ENCODE peak calls at places on chromosomes 2 and 18, in six cellular contexts. One of them, this sample, is unnamed.

GRCh38 chr2:220162320-220162719 is 534.9 kb downstream of the SLC4A3 start:
- DNase-seq in stomach: no peak
- DNase-seq in fibroblast of lung: no peak
- DNase-seq in prostate gland: no peak
- DNase-seq in cardiac muscle cell: peak; percentile 53
- DNase-seq in heart left ventricle: no peak
- DNase-seq in this sample: peak; percentile 31

GRCh38 chr18:35267161-35267651 is 22.8 kb downstream of the ZSCAN30 start:
- DNase-seq in heart left ventricle: peak; percentile 85
- DNase-seq in fibroblast of lung: peak; percentile 69
- DNase-seq in stomach: peak; percentile 80
- DNase-seq in prostate gland: peak; percentile 53
- DNase-seq in cardiac muscle cell: peak; percentile 83
- DNase-seq in this sample: no peak

GRCh38 chr18:46334200-46334553 is 230.0 kb downstream of the HAUS1 start:
- DNase-seq in stomach: no peak
- DNase-seq in fibroblast of lung: peak; percentile 7
- DNase-seq in prostate gland: no peak
- DNase-seq in cardiac muscle cell: no peak
- DNase-seq in heart left ventricle: no peak
- DNase-seq in this sample: no peak

GRCh38 chr2:39418491-39418890 is 18.6 kb downstream of the MAP4K3 start:
- DNase-seq in heart left ventricle: no peak
- DNase-seq in fibroblast of lung: no peak
- DNase-seq in cardiac muscle cell: no peak
- DNase-seq in stomach: no peak
- DNase-seq in prostate gland: no peak
- DNase-seq in this sample: no peak

GRCh38 chr2:62197017-62197586 is 1.2 kb downstream of the B3GNT2 start:
- DNase-seq in heart left ventricle: no peak
- DNase-seq in prostate gland: no peak
- DNase-seq in fibroblast of lung: no peak
- DNase-seq in stomach: no peak
- DNase-seq in cardiac muscle cell: no peak
- DNase-seq in this sample: no peak

GRCh38 chr18:54622084-54622483 is 31.0 kb downstream of the DYNAP start:
- DNase-seq in stomach: no peak
- DNase-seq in fibroblast of lung: no peak
- DNase-seq in heart left ventricle: no peak
- DNase-seq in cardiac muscle cell: no peak
- DNase-seq in prostate gland: no peak
- DNase-seq in this sample: no peak

GRCh38 chr18:27991391-27991790 is 185.5 kb downstream of the CDH2 start:
- DNase-seq in stomach: no peak
- DNase-seq in prostate gland: no peak
- DNase-seq in cardiac muscle cell: peak; percentile 57
- DNase-seq in heart left ventricle: no peak
- DNase-seq in fibroblast of lung: peak; percentile 56
- DNase-seq in this sample: no peak

GRCh38 chr2:137507237-137507636 is 457.0 kb upstream of the HNMT start:
- DNase-seq in fibroblast of lung: no peak
- DNase-seq in prostate gland: no peak
- DNase-seq in heart left ventricle: no peak
- DNase-seq in cardiac muscle cell: no peak
- DNase-seq in stomach: no peak
- DNase-seq in this sample: no peak

GRCh38 chr18:36130883-36131653 is 1.4 kb downstream of the ELP2 start:
- DNase-seq in fibroblast of lung: no peak
- DNase-seq in stomach: no peak
- DNase-seq in heart left ventricle: no peak
- DNase-seq in cardiac muscle cell: no peak
- DNase-seq in prostate gland: no peak
- DNase-seq in this sample: no peak

GRCh38 chr2:28567076-28567471 is 71.2 kb downstream of the PLB1 start:
- DNase-seq in heart left ventricle: no peak
- DNase-seq in prostate gland: no peak
- DNase-seq in stomach: no peak
- DNase-seq in cardiac muscle cell: no peak
- DNase-seq in fibroblast of lung: no peak
- DNase-seq in this sample: no peak

GRCh38 chr2:233047206-233047605 is 12.9 kb upstream of the INPP5D start:
- DNase-seq in prostate gland: no peak
- DNase-seq in heart left ventricle: no peak
- DNase-seq in fibroblast of lung: no peak
- DNase-seq in cardiac muscle cell: no peak
- DNase-seq in stomach: no peak
- DNase-seq in this sample: no peak

GRCh38 chr18:50282521-50283335 is 1.4 kb upstream of the MBD1 start:
- DNase-seq in cardiac muscle cell: no peak
- DNase-seq in stomach: no peak
- DNase-seq in fibroblast of lung: no peak
- DNase-seq in prostate gland: no peak
- DNase-seq in heart left ventricle: peak; percentile 36
- DNase-seq in this sample: no peak

GRCh38 chr18:50280707-50281294 is 522 bp downstream of the MBD1 start:
- DNase-seq in stomach: no peak
- DNase-seq in cardiac muscle cell: no peak
- DNase-seq in prostate gland: no peak
- DNase-seq in heart left ventricle: no peak
- DNase-seq in fibroblast of lung: no peak
- DNase-seq in this sample: no peak

GRCh38 chr18:50281972-50282520 is 723 bp upstream of the MBD1 start:
- DNase-seq in heart left ventricle: no peak
- DNase-seq in cardiac muscle cell: no peak
- DNase-seq in fibroblast of lung: no peak
- DNase-seq in prostate gland: no peak
- DNase-seq in stomach: no peak
- DNase-seq in this sample: no peak

GRCh38 chr18:50279752-50280151 is 1.6 kb downstream of the MBD1 start:
- DNase-seq in heart left ventricle: no peak
- DNase-seq in fibroblast of lung: no peak
- DNase-seq in stomach: no peak
- DNase-seq in prostate gland: no peak
- DNase-seq in cardiac muscle cell: no peak
- DNase-seq in this sample: no peak

DNA sequence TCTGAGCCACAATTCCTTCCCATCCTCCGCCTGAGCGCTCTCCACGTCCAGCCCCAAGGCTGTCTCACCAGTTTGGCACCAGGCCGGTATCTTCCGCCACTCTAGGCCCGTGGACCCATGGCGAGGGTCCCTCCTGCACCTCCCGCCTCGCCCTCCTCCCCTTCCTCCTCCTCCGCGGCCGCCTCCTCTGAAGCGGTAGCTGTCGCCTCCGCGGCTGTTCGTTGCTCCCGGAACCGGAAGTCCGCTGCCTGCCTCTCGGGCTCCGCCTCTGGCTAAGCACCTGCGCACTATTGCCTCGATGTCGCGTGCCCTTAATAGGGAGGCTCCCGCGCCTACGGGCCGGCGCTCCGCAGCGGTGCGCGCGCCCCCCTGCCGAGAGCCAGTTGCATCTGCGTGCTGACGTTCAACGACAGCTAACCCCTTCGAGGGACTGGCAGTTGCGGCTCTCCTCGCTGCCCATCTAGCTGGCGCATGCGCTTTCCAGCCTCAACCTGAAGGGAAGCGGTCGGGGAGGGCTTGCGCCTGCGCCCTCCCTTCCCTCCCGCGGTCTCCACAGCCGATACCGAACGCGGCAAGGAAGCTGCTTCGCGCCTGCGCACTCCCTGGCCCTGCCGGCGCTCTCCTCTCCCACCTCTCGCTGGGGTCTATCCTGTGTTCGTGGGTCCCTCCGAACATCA is at the start of gene MBD1:
- DNase-seq in heart left ventricle: peak; percentile 99
- DNase-seq in prostate gland: peak; percentile 96
- DNase-seq in cardiac muscle cell: peak; percentile 100
- DNase-seq in fibroblast of lung: peak; percentile 99
- DNase-seq in stomach: peak; percentile 96
- DNase-seq in this sample: peak; percentile 75
- TF ChIP-seq CTCF in heart left ventricle: peak; percentile 44
- TF ChIP-seq CTCF in prostate gland: peak; percentile 54
- TF ChIP-seq CTCF in cardiac muscle cell: peak; percentile 23
- TF ChIP-seq CTCF in fibroblast of lung: peak; percentile 26
- TF ChIP-seq CTCF in stomach: no peak
- TF ChIP-seq CTCF in this sample: no peak

DNA sequence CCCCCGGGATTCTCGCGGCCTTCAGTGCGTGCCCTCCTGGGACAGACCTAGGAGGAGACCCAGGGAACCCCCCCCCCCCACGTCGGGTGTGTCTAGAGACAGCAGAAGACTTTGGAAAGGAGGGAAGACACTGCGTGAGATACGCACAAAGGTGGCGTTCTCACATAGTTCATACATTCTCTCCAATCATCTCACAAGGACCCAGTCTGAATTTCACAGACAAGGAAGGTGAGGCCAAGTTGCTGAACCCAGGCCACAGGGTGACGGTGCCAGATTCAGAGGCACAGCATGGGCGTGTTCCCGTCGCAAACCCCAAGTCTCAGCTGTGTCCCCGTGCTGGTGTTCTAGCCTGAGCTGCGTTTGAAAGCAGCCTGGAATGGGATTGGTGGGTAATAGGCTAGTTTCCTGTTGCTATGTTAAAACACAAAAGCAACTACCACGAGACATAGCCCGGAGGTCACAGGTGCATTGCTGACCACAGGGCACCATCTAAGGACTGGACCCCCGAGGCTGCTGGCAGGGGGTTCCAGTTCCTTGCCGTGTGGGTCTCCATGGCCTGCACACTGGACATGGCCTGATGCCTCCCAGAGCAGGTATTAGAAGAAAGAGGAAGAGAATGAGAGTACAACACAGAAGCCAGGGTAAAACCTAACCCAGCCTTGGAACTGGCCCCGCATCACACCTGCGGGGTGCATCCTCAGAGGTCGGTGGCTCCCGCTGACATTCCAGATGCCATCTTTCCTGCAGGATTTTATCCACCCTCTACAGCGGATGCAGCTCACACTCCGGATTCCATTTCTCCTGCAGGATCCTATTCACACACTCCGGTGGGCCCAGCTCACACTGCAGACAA is 1.1 kb upstream of the PXDN start:
- DNase-seq in stomach: no peak
- DNase-seq in cardiac muscle cell: no peak
- DNase-seq in heart left ventricle: peak; percentile 22
- DNase-seq in fibroblast of lung: no peak
- DNase-seq in prostate gland: no peak
- DNase-seq in this sample: no peak
- H3K4me3 ChIP-seq in stomach: peak overlapping the region; percentile 67
- H3K4me3 ChIP-seq in cardiac muscle cell: peak overlapping the region; percentile 85
- H3K4me3 ChIP-seq in heart left ventricle: peak overlapping the region; percentile 73
- H3K4me3 ChIP-seq in fibroblast of lung: peak overlapping the region; percentile 73
- H3K4me3 ChIP-seq in prostate gland: peak overlapping the region; percentile 55
- H3K4me3 ChIP-seq in this sample: peak overlapping the region; percentile 80

GRCh38 chr18:12119358-12119757 is 25.7 kb downstream of the ANKRD62 start:
- DNase-seq in fibroblast of lung: no peak
- DNase-seq in cardiac muscle cell: no peak
- DNase-seq in prostate gland: no peak
- DNase-seq in stomach: no peak
- DNase-seq in heart left ventricle: no peak
- DNase-seq in this sample: no peak

GRCh38 chr18:12121175-12122095 is 27.8 kb downstream of the ANKRD62 start:
- DNase-seq in cardiac muscle cell: peak; percentile 7
- DNase-seq in prostate gland: no peak
- DNase-seq in heart left ventricle: no peak
- DNase-seq in stomach: no peak
- DNase-seq in fibroblast of lung: no peak
- DNase-seq in this sample: no peak
- TF ChIP-seq CTCF in cardiac muscle cell: peak; percentile 39
- TF ChIP-seq CTCF in prostate gland: no peak
- TF ChIP-seq CTCF in heart left ventricle: no peak
- TF ChIP-seq CTCF in stomach: no peak
- TF ChIP-seq CTCF in fibroblast of lung: peak; percentile 40
- TF ChIP-seq CTCF in this sample: peak; percentile 52

GRCh38 chr2:171161425-171162289 is 964 bp upstream of the TLK1 start:
- DNase-seq in cardiac muscle cell: no peak
- DNase-seq in heart left ventricle: no peak
- DNase-seq in fibroblast of lung: no peak
- DNase-seq in prostate gland: no peak
- DNase-seq in stomach: no peak
- DNase-seq in this sample: no peak

GRCh38 chr2:171165967-171166327 is 5.3 kb upstream of the TLK1 start:
- DNase-seq in cardiac muscle cell: no peak
- DNase-seq in fibroblast of lung: no peak
- DNase-seq in prostate gland: no peak
- DNase-seq in heart left ventricle: no peak
- DNase-seq in stomach: no peak
- DNase-seq in this sample: no peak

GRCh38 chr2:171160630-171161424 is at the start of gene TLK1:
- DNase-seq in stomach: peak; percentile 77
- DNase-seq in heart left ventricle: peak; percentile 82
- DNase-seq in cardiac muscle cell: peak; percentile 72
- DNase-seq in prostate gland: peak; percentile 74
- DNase-seq in fibroblast of lung: peak; percentile 71
- DNase-seq in this sample: no peak

GRCh38 chr2:171160119-171160629 is 519 bp downstream of the TLK1 start:
- DNase-seq in heart left ventricle: peak; percentile 69
- DNase-seq in stomach: peak; percentile 69
- DNase-seq in cardiac muscle cell: peak; percentile 73
- DNase-seq in prostate gland: peak; percentile 57
- DNase-seq in fibroblast of lung: peak; percentile 63
- DNase-seq in this sample: no peak

GRCh38 chr2:171163261-171163660 is 2.6 kb upstream of the TLK1 start:
- DNase-seq in heart left ventricle: no peak
- DNase-seq in prostate gland: no peak
- DNase-seq in fibroblast of lung: no peak
- DNase-seq in stomach: no peak
- DNase-seq in cardiac muscle cell: no peak
- DNase-seq in this sample: no peak
- H3K4me3 ChIP-seq in heart left ventricle: no peak overlapping the region
- H3K4me3 ChIP-seq in prostate gland: no peak overlapping the region
- H3K4me3 ChIP-seq in fibroblast of lung: no peak overlapping the region
- H3K4me3 ChIP-seq in stomach: no peak overlapping the region
- H3K4me3 ChIP-seq in cardiac muscle cell: no peak overlapping the region
- H3K4me3 ChIP-seq in this sample: no peak overlapping the region